ENCODE peak calls at places on chromosomes 4 and X, in four cellular contexts. S, K, T and R are unnamed samples.

GRCh38 chr4:176478076-176478475 is 158.3 kb downstream of the SPCS3 start:
- DNase-seq in T (no peak), K (no peak), S (no peak), R (no peak)

GRCh38 chrX:56733459-56734046 is 4.5 kb downstream of the NBDY start:
- DNase-seq in T (peak; percentile 25), K (peak; percentile 75), S (no peak), R (peak; percentile 71)

GRCh38 chr4:72911316-72911715 is 158.2 kb downstream of the COX18 start:
- DNase-seq in S (no peak), T (no peak), K (no peak), R (no peak)

GRCh38 chr4:114780205-114780604 is 181.6 kb downstream of the UGT8 start:
- DNase-seq in K (peak; percentile 85), S (no peak), T (no peak), R (no peak)

GRCh38 chr4:119130365-119131065 is 5.1 kb upstream of the MYOZ2 start:
- DNase-seq in T (no peak), S (no peak), K (no peak), R (no peak)

GRCh38 chr4:126906466-126906865 is 726.3 kb upstream of the INTU start:
- DNase-seq in T (no peak), S (no peak), K (no peak), R (no peak)

GRCh38 chr4:62644372-62644771 is 1444.2 kb downstream of the ADGRL3 start:
- DNase-seq in S (no peak), K (no peak), T (no peak), R (no peak)

GRCh38 chr4:14916554-14917304 is 85.6 kb upstream of the CPEB2 start:
- DNase-seq in S (no peak), K (peak; percentile 8), T (no peak), R (no peak)

GRCh38 chr4:158877069-158877468 is 108.2 kb downstream of the FNIP2 start:
- DNase-seq in S (no peak), K (no peak), T (no peak), R (no peak)

GRCh38 chrX:109475174-109475891 is 6.6 kb downstream of the GUCY2F start:
- DNase-seq in T (no peak), S (peak; percentile 11), K (peak; percentile 78), R (no peak)

GRCh38 chr4:858831-859451 is 33.0 kb upstream of the CPLX1 start:
- DNase-seq in T (no peak), K (no peak), S (no peak), R (no peak)

GRCh38 chr4:138890921-138891570 is 124.5 kb upstream of the NOCT start:
- DNase-seq in S (no peak), K (no peak), T (no peak), R (no peak)

GRCh38 chr4:184688447-184688846 is 38.9 kb downstream of the PRIMPOL start:
- DNase-seq in T (no peak), K (peak; percentile 61), S (no peak), R (no peak)

DNA sequence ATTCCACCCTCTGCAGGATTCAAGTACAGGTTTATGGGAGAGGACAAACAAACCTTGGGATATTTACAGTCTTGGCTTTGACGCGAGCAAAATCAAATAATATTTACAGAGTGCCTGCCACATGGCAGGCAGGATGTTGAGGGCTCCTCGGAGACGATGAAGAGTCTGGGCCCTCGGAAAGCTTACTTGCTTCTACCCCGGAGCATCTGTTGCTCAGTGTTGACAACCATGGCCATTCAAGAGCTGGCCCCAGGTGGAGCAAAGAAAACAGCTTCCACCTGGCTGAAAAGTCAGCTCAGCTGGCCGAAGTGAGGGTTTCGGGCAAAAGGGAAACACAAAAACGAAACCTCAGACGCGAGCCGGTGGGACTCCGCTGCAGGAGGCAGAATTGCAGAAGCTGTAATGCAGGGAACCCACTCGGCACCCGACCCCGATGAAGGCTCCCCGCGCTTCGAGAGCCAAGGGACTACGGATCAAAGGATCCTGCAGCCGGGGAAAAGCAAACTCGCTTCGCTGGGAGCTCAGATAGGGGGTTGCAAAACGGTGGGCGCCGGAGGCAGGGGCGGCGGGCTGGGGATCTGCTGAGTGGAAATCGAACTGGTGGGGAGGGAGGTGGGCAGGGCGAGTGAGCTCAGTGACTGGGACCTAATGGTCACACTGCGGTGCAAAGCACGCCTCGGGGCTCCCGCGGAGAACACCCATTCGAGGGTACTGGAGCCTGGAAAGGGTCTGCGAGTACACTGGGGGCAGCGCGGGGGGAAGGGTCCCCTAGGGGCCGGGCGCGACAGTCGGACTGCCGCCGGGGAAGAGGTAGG is 777 bp downstream of the ATP8A1 start:
- DNase-seq in S (peak; percentile 40), T (no peak), K (peak; percentile 4), R (peak; percentile 66)
- H3K27ac ChIP-seq in S (peak overlapping the region; percentile 96), T (peak overlapping the region; percentile 86), K (no peak overlapping the region), R (peak overlapping the region; percentile 87)

GRCh38 chr4:169010125-169011023 is at the start of gene CBR4:
- DNase-seq in K (peak; percentile 99), S (peak; percentile 97), T (peak; percentile 93), R (peak; percentile 99)
- TF ChIP-seq CTCF in K (peak; percentile 12), S (peak; percentile 57), T (peak; percentile 39), R (peak; percentile 52)

GRCh38 chrX:19604375-19604774 is 89.1 kb upstream of the MAP3K15 start:
- DNase-seq in S (no peak), T (no peak), K (no peak), R (no peak)

GRCh38 chrX:19599253-19599652 is 83.9 kb upstream of the MAP3K15 start:
- DNase-seq in K (no peak), S (no peak), T (no peak), R (no peak)

DNA sequence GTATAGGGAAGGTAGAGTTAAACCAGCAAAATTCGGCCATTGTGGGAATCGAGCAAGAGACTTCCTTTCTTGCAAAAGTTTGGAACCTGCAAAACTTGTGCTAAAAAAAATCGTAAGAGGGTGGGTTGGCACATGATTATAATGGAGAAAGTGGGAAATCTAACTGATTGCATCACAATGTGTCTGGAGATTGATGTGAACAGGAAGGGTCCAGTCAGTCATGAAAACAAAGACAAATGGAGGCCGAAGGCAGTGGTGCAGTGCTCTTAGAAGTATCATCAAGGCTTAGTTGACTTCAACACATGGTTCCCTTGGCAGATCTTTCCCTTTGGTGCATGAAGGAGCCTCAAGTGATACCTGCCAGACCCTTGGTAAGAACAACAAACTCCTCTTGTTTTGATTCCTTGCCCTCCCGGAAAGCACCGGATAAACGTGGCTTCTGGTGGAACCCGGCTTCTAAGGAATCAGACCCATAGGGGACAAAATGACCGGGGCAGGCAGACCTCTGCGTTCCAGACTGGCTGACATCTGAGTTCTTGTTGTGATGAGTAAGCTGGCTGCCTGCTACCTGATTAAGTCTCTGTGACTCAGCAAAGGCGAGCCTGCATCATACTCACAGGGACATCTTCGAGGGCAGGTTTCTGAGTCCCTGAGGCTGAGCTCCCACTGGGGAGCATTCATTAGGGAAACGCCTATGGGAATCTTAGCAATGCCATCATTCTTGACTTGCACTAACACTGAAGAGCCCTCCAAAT is 87.7 kb upstream of the MAP3K15 start:
- DNase-seq in K (no peak), T (no peak), S (no peak), R (no peak)
- H3K27ac ChIP-seq in K (no peak overlapping the region), T (no peak overlapping the region), S (no peak overlapping the region), R (no peak overlapping the region)

GRCh38 chr4:173237152-173237551 is 68.5 kb downstream of the GALNT7 start:
- DNase-seq in T (no peak), K (peak; percentile 47), S (no peak), R (no peak)

GRCh38 chr4:173231916-173232315 is 63.3 kb downstream of the GALNT7 start:
- DNase-seq in S (no peak), T (no peak), K (peak; percentile 55), R (no peak)

GRCh38 chr4:173237722-173238121 is 69.1 kb downstream of the GALNT7 start:
- DNase-seq in S (no peak), T (no peak), K (no peak), R (no peak)

GRCh38 chr4:173230077-173230476 is 61.5 kb downstream of the GALNT7 start:
- DNase-seq in T (no peak), K (peak; percentile 50), S (no peak), R (no peak)

GRCh38 chr4:173235050-173235449 is 66.4 kb downstream of the GALNT7 start:
- DNase-seq in S (no peak), T (no peak), K (no peak), R (peak; percentile 63)
- TF ChIP-seq CTCF in S (no peak), T (no peak), K (no peak), R (no peak)

DNA sequence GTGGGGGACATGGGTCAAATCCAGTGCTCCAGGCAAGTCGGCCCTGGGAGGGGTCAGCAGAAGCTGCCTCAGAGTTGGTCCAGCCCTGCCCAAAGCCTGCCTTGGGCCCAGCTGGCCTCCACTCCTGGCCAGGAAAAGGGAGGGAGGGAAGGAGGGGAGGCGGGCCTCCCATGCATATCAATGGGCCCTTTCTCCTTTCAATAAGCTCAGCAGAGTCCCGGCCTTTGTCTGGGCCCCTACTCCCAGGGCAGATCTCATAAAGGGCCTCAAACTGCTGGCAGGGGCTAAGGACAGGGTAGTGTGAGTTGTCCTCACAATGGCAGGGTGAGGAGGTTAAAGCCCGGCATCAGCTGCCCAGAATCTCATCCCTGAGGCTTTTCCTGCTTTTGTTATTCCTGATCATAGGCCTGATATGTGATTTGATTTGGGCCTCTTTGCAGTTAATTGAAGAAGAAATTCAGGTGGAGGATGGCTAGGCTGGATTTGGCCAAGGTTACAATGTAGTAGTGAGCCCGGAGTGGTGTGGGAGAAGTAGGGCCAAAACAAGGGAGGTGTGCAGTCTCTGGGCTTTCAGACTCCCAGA is 121.1 kb upstream of the ATP6AP2 start:
- DNase-seq in S (no peak), K (no peak), T (no peak), R (no peak)
- H3K27ac ChIP-seq in S (no peak overlapping the region), K (no peak overlapping the region), T (peak overlapping the region; percentile 36), R (no peak overlapping the region)